ENCODE peak calls at places on chromosome 4, in five cellular contexts. F, X, E, C and G are unnamed samples. For H3K9me3, the result is how much of the 10 kb centered on the place peaks cover.

GRCh38 chr4:119632216-119632615 is 3.6 kb upstream of the PDE5A start:
- DNase-seq in F (no peak), X (no peak), E (no peak), C (no peak), G (no peak)

GRCh38 chr4:159071178-159071968 is 31.5 kb upstream of the RAPGEF2 start:
- DNase-seq in F (no peak), X (no peak), E (no peak), C (no peak), G (no peak)

GRCh38 chr4:164012396-164013027 is 518.0 kb downstream of the TMA16 start:
- DNase-seq in F (no peak), X (no peak), E (no peak), C (no peak), G (no peak)

GRCh38 chr4:109702950-109703663 is at the start of gene CASP6:
- DNase-seq in F (peak), X (peak), E (peak), C (peak), G (peak)

GRCh38 chr4:126458993-126459392 is 1144.2 kb downstream of the FAT4 start:
- DNase-seq in F (no peak), X (no peak), E (no peak), C (no peak), G (no peak)

GRCh38 chr4:78954048-78954666 is 14.9 kb upstream of the PAQR3 start:
- DNase-seq in F (no peak), X (no peak), E (no peak), C (no peak), G (no peak)

GRCh38 chr4:184376923-184377322 is 97.4 kb downstream of the IRF2 start:
- DNase-seq in F (no peak), X (no peak), E (no peak), C (no peak), G (no peak)

GRCh38 chr4:39134674-39135073 is 47.7 kb upstream of the WDR19 start:
- DNase-seq in F (no peak), X (no peak), E (no peak), C (no peak), G (no peak)

GRCh38 chr4:89363786-89364185 is 56.2 kb upstream of the GPRIN3 start:
- DNase-seq in F (no peak), X (no peak), E (no peak), C (no peak), G (no peak)

GRCh38 chr4:30833206-30833605 is 113.0 kb downstream of the PCDH7 start:
- DNase-seq in F (no peak), X (no peak), E (no peak), C (no peak), G (no peak)

GRCh38 chr4:83917572-83917971 is 381.7 kb downstream of the GPAT3 start:
- DNase-seq in F (no peak), X (no peak), E (no peak), C (no peak), G (no peak)

GRCh38 chr4:20456416-20456815 is 204.7 kb downstream of the SLIT2 start:
- DNase-seq in F (no peak), X (no peak), E (no peak), C (no peak), G (no peak)

GRCh38 chr4:88130544-88131305 is 27.7 kb downstream of the ABCG2 start:
- DNase-seq in F (no peak), X (no peak), E (no peak), C (no peak), G (no peak)

GRCh38 chr4:152045397-152045780 is 284.6 kb upstream of the GATB start:
- DNase-seq in F (no peak), X (no peak), E (no peak), C (no peak), G (no peak)

GRCh38 chr4:145557720-145558119 is 61.5 kb upstream of the MMAA start:
- DNase-seq in F (no peak), X (no peak), E (no peak), C (peak), G (peak)

GRCh38 chr4:144356941-144357381 is 216.4 kb upstream of the GYPA start:
- DNase-seq in F (no peak), X (no peak), E (no peak), C (no peak), G (no peak)

GRCh38 chr4:635851-636627 is 10.7 kb downstream of the PDE6B start:
- DNase-seq in F (no peak), X (peak), E (peak), C (no peak), G (no peak)

GRCh38 chr4:7075962-7076693 is 8.3 kb upstream of the GRPEL1 start:
- DNase-seq in F (no peak), X (no peak), E (peak), C (no peak), G (no peak)

GRCh38 chr4:120685756-120686278 is 236.7 kb downstream of the PRDM5 start:
- DNase-seq in F (no peak), X (no peak), E (no peak), C (no peak), G (no peak)

GRCh38 chr4:153643406-153644016 is 40.6 kb upstream of the TLR2 start:
- DNase-seq in F (no peak), X (no peak), E (no peak), C (peak), G (no peak)

GRCh38 chr4:180281726-180282125 is 1961.5 kb upstream of the TENM3 start:
- DNase-seq in F (no peak), X (no peak), E (no peak), C (no peak), G (no peak)

GRCh38 chr4:187070740-187071139 is 347.1 kb upstream of the FAT1 start:
- DNase-seq in F (no peak), X (no peak), E (no peak), C (no peak), G (no peak)

GRCh38 chr4:11323771-11324170 is 104.9 kb downstream of the HS3ST1 start:
- DNase-seq in F (no peak), X (no peak), E (no peak), C (no peak), G (no peak)
- H3K9me3 ChIP-seq in F (under half), X (under half), E (under half), C (under half), G (under half)

GRCh38 chr4:53937918-53938317 is 126.5 kb downstream of the CHIC2 start:
- DNase-seq in F (no peak), X (no peak), E (no peak), C (no peak), G (no peak)
- H3K27ac ChIP-seq in F (no peak), X (no peak), E (no peak), C (no peak), G (no peak)

GRCh38 chr4:52996261-52997131 is 134.4 kb downstream of the RASL11B start:
- DNase-seq in F (no peak), X (no peak), E (no peak), C (no peak), G (no peak)
- H3K4me3 ChIP-seq in F (peak), X (no peak), E (no peak), C (no peak), G (no peak)

GRCh38 chr4:139469869-139470268 is 15.9 kb downstream of the RAB33B start:
- DNase-seq in F (no peak), X (no peak), E (no peak), C (no peak), G (no peak)
- H3K9me3 ChIP-seq in F (under half), X (under half), E (under half), C (under half), G (under half)

GRCh38 chr4:75843596-75843995 is 58.7 kb downstream of the PPEF2 start:
- DNase-seq in F (no peak), X (no peak), E (no peak), C (no peak), G (no peak)

GRCh38 chr4:75844151-75844662 is 58.0 kb downstream of the PPEF2 start:
- DNase-seq in F (no peak), X (no peak), E (no peak), C (no peak), G (no peak)

GRCh38 chr4:75845992-75846391 is 56.3 kb downstream of the PPEF2 start:
- DNase-seq in F (no peak), X (no peak), E (no peak), C (no peak), G (no peak)

DNA sequence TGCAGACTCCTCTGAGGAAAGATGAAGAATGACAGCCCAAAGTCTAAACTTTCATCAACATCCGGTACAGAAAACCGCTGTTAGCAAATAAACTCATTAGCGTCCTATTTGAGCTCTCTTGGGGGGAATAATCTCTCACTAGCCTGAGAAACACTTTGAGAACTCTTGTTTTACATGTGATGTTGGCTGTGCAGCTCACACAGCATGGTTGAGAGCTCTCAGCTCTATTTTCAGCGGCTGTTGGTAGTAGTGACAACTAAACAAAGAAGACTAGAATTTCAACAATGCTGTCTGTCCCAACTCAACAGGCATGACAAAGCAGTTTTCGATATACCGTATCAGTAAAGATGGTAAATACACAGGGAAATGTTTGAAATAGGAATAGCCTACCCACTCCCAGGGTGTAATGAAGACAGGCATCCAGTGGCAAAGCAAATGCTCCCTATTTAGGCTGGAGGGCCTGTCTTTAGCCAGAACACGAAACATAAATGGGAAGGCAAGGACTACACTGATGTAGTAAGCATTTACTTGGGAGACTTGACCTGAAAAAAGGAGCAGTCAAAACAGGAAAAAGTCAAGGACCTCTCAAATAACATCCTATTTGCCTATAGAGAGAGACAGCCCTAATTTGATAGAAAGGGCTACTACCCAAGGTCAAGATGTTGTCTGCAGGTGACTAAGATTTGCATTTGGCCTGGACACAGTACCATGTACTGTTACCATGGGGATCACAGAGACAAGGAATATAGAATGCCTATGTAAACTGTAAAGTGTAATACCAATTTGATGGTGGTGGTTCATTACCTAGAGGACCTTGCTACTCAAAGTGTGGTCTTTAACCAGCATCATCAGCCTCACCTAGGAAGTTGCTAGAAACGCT is 60.4 kb downstream of the PPEF2 start:
- DNase-seq in F (no peak), X (no peak), E (no peak), C (no peak), G (no peak)
- H3K27ac ChIP-seq in F (no peak), X (no peak), E (no peak), C (no peak), G (peak)

DNA sequence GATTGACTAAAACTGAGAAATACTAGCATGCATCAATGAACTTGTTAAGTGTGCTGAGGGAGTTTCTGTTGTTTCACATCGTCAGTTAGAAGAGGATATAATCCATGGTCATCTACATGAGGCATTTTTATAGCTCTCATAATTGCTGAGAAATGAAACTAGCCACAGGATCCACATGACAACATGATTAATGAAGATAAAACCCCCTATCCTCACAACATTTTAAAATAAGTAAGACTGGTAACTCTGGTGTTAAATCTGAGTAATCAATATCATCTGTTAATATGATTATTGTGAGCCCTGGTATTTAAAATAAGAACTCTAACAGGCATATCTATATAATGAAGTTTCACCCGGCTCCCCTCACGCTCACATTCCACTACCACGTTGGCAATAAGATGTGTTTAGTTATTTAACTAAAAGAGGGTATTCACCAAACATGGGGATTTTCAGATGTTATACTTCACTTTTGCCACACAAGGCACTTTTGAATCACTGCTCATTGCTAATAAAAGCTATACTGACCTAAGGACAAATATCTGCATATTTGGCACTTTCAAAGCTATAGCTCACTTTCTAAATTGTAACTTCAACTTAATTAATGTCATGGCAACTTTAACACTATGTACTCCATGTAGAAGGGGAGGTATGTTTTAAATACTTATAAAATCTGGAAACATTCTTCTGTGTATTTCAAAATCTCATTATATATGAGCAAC is 6.7 kb downstream of the UNC5C start:
- DNase-seq in F (no peak), X (no peak), E (no peak), C (peak), G (no peak)
- H3K4me3 ChIP-seq in F (peak), X (peak), E (peak), C (no peak), G (no peak)

DNA sequence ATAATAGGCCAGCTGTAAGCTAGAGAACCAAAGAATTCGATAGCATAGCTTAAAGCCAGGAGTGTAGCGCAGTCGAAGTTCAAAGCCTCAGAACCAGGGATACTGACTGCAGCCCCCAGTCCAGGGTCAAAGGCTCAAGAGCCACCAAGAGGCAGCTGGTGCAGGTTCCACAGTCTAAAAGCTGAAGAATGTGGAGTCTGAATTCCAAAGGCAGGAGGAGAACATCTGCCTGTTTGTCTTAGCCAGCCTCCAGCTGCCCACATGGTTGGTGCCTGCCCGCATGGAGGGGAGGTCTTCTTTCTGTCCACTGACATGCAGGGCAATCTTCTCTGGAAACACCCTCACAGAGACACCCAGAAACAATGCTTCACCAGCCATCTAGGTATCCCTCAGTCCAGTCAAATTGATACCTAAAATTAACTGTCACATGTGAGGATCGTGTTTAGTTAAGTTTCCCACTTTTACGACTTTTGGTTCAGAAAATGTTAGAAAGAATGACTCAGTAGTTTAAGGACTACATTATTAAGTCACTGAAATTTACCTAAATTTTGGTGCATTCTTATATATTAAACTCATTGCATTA is 52.8 kb upstream of the RHOH start:
- DNase-seq in F (no peak), X (no peak), E (no peak), C (no peak), G (no peak)
- H3K9me3 ChIP-seq in F (under half), X (under half), E (under half), C (under half), G (under half)